ENCODE peak calls at places on chromosomes 7 and 10, in five cellular contexts. X is activated CD4-positive, alpha-beta T cell treated with anti-CD3 and anti-CD28 coated beads, Interleukin-2, amount 10 ng/mL, durations not matched to agents 7 days and 5 days; F is brain microvascular endothelial cell; K is NCI-H1105 treated with DMSO at 0.1 percent for 48 hours; B is RWPE1. R is an unnamed sample.

GRCh38 chr7:13421779-13422178 is 567.7 kb downstream of the ETV1 start:
- DNase-seq in X (no peak), F (no peak), K (no peak), B (no peak), R (no peak)

GRCh38 chr7:28700084-28700483 is 258.0 kb downstream of the TRIL start:
- DNase-seq in X (no peak), F (no peak), K (no peak), B (no peak), R (no peak)

GRCh38 chr7:37089972-37090371 is 358.7 kb downstream of the ELMO1 start:
- DNase-seq in X (no peak), F (no peak), K (no peak), B (no peak), R (no peak)

GRCh38 chr7:20240080-20240926 is 23.1 kb upstream of the MACC1 start:
- DNase-seq in X (no peak), F (no peak), K (no peak), B (no peak), R (no peak)

GRCh38 chr10:116646502-116646901 is 25.7 kb downstream of the PNLIPRP2 start:
- DNase-seq in X (no peak), F (no peak), K (no peak), B (no peak), R (no peak)

GRCh38 chr7:29607889-29608288 is 44.3 kb downstream of the PRR15 start:
- DNase-seq in X (no peak), F (peak), K (no peak), B (peak), R (no peak)

GRCh38 chr10:34710391-34710751 is 104.7 kb downstream of the PARD3 start:
- DNase-seq in X (no peak), F (peak), K (no peak), B (peak), R (no peak)

GRCh38 chr10:113960617-113961260 is 82.9 kb upstream of the ADRB1 start:
- DNase-seq in X (peak), F (no peak), K (no peak), B (no peak), R (no peak)

GRCh38 chr7:112083776-112084175 is 122.4 kb downstream of the DOCK4 start:
- DNase-seq in X (no peak), F (no peak), K (no peak), B (no peak), R (no peak)

GRCh38 chr10:100866010-100866409 is 46.8 kb upstream of the SLF2 start:
- DNase-seq in X (no peak), F (no peak), K (no peak), B (no peak), R (no peak)

GRCh38 chr10:27241640-27242472 is 1.3 kb upstream of the ACBD5 start:
- DNase-seq in X (peak), F (peak), K (peak), B (peak), R (peak)

GRCh38 chr10:131802156-131802915 is 98.5 kb upstream of the PPP2R2D start:
- DNase-seq in X (no peak), F (no peak), K (no peak), B (no peak), R (no peak)

GRCh38 chr7:36658603-36659516 is 65.4 kb downstream of the AOAH start:
- DNase-seq in X (no peak), F (peak), K (no peak), B (peak), R (peak)

GRCh38 chr7:10720042-10720441 is 253.6 kb upstream of the PHF14 start:
- DNase-seq in X (no peak), F (no peak), K (no peak), B (no peak), R (no peak)

GRCh38 chr7:147298611-147299043 is 1182.0 kb downstream of the CNTNAP2 start:
- DNase-seq in X (no peak), F (peak), K (peak), B (no peak), R (peak)

GRCh38 chr10:58818889-58819288 is 306.2 kb downstream of the BICC1 start:
- DNase-seq in X (no peak), F (peak), K (peak), B (no peak), R (peak)

GRCh38 chr7:151013728-151014497 is 10.4 kb downstream of the ATG9B start:
- DNase-seq in X (peak), F (peak), K (peak), B (no peak), R (no peak)

GRCh38 chr10:73641272-73642060 is at the start of gene MYOZ1:
- DNase-seq in X (no peak), F (no peak), K (no peak), B (no peak), R (no peak)

R was measured in COR-L47.